ENCODE peak calls at places on chromosomes 2 and 18, in eight cellular contexts. L is suprapubic skin, E is astrocyte of the spinal cord, M is stomach, T is tibial artery, V is cardiac muscle cell, A is right lobe of liver, K is glutamatergic neuron. W is an unnamed sample.

GRCh38 chr2:172772637-172773036 is 37.0 kb downstream of the RAPGEF4 start:
- DNase-seq in A (no peak), T (no peak), K (no peak), E (peak), V (peak), L (no peak), M (peak), W (no peak)

GRCh38 chr2:1758112-1758630 is 13.9 kb upstream of the PXDN start:
- DNase-seq in M (no peak), L (peak), E (no peak), A (no peak), T (no peak), V (no peak), K (no peak), W (no peak)

GRCh38 chr2:9398881-9399805 is 24.2 kb downstream of the ITGB1BP1 start:
- DNase-seq in M (no peak), A (no peak), V (peak), T (peak), L (no peak), K (no peak), E (no peak), W (no peak)

GRCh38 chr2:101976887-101977286 is 14.9 kb upstream of the IL1R2 start:
- DNase-seq in E (no peak), V (no peak), A (no peak), M (no peak), T (no peak), K (no peak), L (no peak), W (no peak)

GRCh38 chr2:221969087-221969829 is 329.5 kb downstream of the PAX3 start:
- DNase-seq in T (no peak), M (peak), A (no peak), E (peak), L (no peak), K (no peak), V (peak), W (peak)

GRCh38 chr2:32805104-32806095 is 141.4 kb upstream of the LTBP1 start:
- DNase-seq in K (no peak), A (no peak), L (no peak), M (no peak), T (no peak), E (no peak), V (no peak), W (no peak)

GRCh38 chr2:64649626-64650025 is 4.1 kb downstream of the SERTAD2 start:
- DNase-seq in V (no peak), K (peak), E (no peak), T (no peak), M (peak), L (no peak), A (peak), W (no peak)

GRCh38 chr2:58039170-58039611 is 7.4 kb upstream of the VRK2 start:
- DNase-seq in E (peak), L (no peak), A (no peak), M (no peak), T (no peak), K (no peak), V (peak), W (no peak)

GRCh38 chr2:200752332-200752731 is 59.4 kb upstream of the BZW1 start:
- DNase-seq in A (no peak), E (no peak), V (no peak), M (no peak), L (no peak), T (no peak), K (no peak), W (no peak)

GRCh38 chr18:12589419-12589818 is 68.5 kb downstream of the SPIRE1 start:
- DNase-seq in T (no peak), K (no peak), A (no peak), E (no peak), V (no peak), L (no peak), M (no peak), W (no peak)

GRCh38 chr2:33441235-33441810 is 35.1 kb upstream of the RASGRP3 start:
- DNase-seq in V (peak), T (peak), E (peak), L (no peak), M (no peak), K (peak), A (no peak), W (peak)

GRCh38 chr2:112621792-112622527 is 23.8 kb upstream of the SLC20A1 start:
- DNase-seq in A (no peak), L (no peak), T (no peak), M (peak), K (no peak), E (peak), V (peak), W (no peak)

GRCh38 chr2:71417300-71418202 is 35.8 kb upstream of the DYSF start:
- DNase-seq in V (no peak), L (no peak), T (no peak), E (peak), K (no peak), M (no peak), A (no peak), W (no peak)

GRCh38 chr18:79272916-79273315 is 122.8 kb upstream of the NFATC1 start:
- DNase-seq in E (no peak), A (no peak), V (peak), K (no peak), T (no peak), L (no peak), M (no peak), W (no peak)

GRCh38 chr2:219615894-219616293 is 11.5 kb upstream of the SLC4A3 start:
- DNase-seq in K (no peak), A (no peak), M (no peak), E (no peak), V (no peak), T (no peak), L (no peak), W (no peak)

GRCh38 chr2:144449028-144449406 is 70.9 kb downstream of the ZEB2 start:
- DNase-seq in E (no peak), K (no peak), L (no peak), A (no peak), V (no peak), M (no peak), T (no peak), W (no peak)

GRCh38 chr2:144519934-144520717 is at the start of gene ZEB2:
- DNase-seq in V (peak), K (peak), M (no peak), L (no peak), E (peak), A (no peak), T (peak), W (peak)

GRCh38 chr2:42117923-42118758 is 51.0 kb upstream of the EML4 start:
- DNase-seq in K (no peak), L (no peak), A (no peak), T (no peak), E (peak), V (peak), M (no peak), W (no peak)

GRCh38 chr2:5121677-5122076 is 570.5 kb upstream of the SOX11 start:
- DNase-seq in E (no peak), V (no peak), A (no peak), K (peak), T (no peak), L (no peak), M (no peak), W (peak)

GRCh38 chr18:70148039-70148438 is 57.4 kb downstream of the RTTN start:
- DNase-seq in M (no peak), K (no peak), A (no peak), V (no peak), T (no peak), L (no peak), E (no peak), W (no peak)

GRCh38 chr2:150259746-150260145 is 227.7 kb downstream of the RND3 start:
- DNase-seq in L (no peak), T (no peak), A (no peak), M (no peak), V (no peak), K (no peak), E (peak), W (no peak)

GRCh38 chr2:171541202-171541884 is 19.1 kb downstream of the CYBRD1 start:
- DNase-seq in T (no peak), M (no peak), K (no peak), L (no peak), E (no peak), V (no peak), A (no peak), W (no peak)

GRCh38 chr2:145198555-145198954 is 678.6 kb upstream of the ZEB2 start:
- DNase-seq in A (no peak), M (no peak), V (no peak), L (no peak), K (no peak), E (no peak), T (no peak), W (no peak)

GRCh38 chr2:141341444-141341843 is 789.4 kb downstream of the LRP1B start:
- DNase-seq in A (no peak), T (no peak), V (peak), L (no peak), M (no peak), E (peak), K (no peak), W (no peak)

GRCh38 chr2:47558116-47559078 is 155.4 kb downstream of the MSH2 start:
- DNase-seq in A (no peak), L (no peak), E (no peak), K (no peak), V (peak), M (no peak), T (no peak), W (no peak)

GRCh38 chr2:72166281-72166680 is 18.6 kb upstream of the CYP26B1 start:
- DNase-seq in M (no peak), T (no peak), L (no peak), A (no peak), K (no peak), E (no peak), V (peak), W (no peak)

GRCh38 chr2:40243581-40243980 is 208.3 kb downstream of the SLC8A1 start:
- DNase-seq in T (no peak), A (no peak), M (no peak), E (peak), K (no peak), V (peak), L (no peak), W (no peak)

GRCh38 chr2:240601061-240601830 is 14.7 kb downstream of the CAPN10 start:
- DNase-seq in E (no peak), K (no peak), M (no peak), V (no peak), A (peak), L (peak), T (no peak), W (no peak)

GRCh38 chr2:53998834-53999233 is 28.0 kb upstream of the PSME4 start:
- DNase-seq in A (no peak), M (no peak), E (no peak), K (no peak), L (no peak), V (no peak), T (no peak), W (no peak)

GRCh38 chr18:80202264-80202998 is 44.9 kb downstream of the PARD6G start:
- DNase-seq in L (no peak), E (no peak), M (no peak), K (no peak), V (no peak), A (no peak), T (no peak), W (no peak)

GRCh38 chr18:37464287-37464686 is 101.3 kb downstream of the CELF4 start:
- DNase-seq in V (no peak), A (no peak), T (no peak), M (no peak), L (no peak), E (no peak), K (no peak), W (no peak)

GRCh38 chr2:159506764-159507406 is 109.5 kb downstream of the BAZ2B start:
- DNase-seq in A (no peak), K (no peak), T (no peak), L (no peak), E (peak), M (no peak), V (no peak), W (no peak)

GRCh38 chr2:213237251-213237650 is 47.0 kb upstream of the SPAG16 start:
- DNase-seq in K (no peak), M (no peak), L (no peak), E (no peak), A (no peak), V (no peak), T (no peak), W (no peak)

GRCh38 chr2:159613515-159614336 is 2.6 kb downstream of the BAZ2B start:
- DNase-seq in T (no peak), L (no peak), A (no peak), K (no peak), V (peak), M (no peak), E (peak), W (no peak)

GRCh38 chr2:215299337-215299859 is 12.5 kb upstream of the ATIC start:
- DNase-seq in V (peak), L (no peak), M (no peak), E (no peak), K (no peak), A (no peak), T (no peak), W (no peak)

GRCh38 chr2:119732451-119733164 is 27.1 kb upstream of the PTPN4 start:
- DNase-seq in E (no peak), V (no peak), T (no peak), M (no peak), L (no peak), K (no peak), A (no peak), W (no peak)

GRCh38 chr2:98583866-98584618 is 24.3 kb downstream of the COA5 start:
- DNase-seq in K (no peak), V (no peak), A (no peak), L (no peak), E (no peak), T (no peak), M (no peak), W (no peak)

GRCh38 chr18:3328522-3328921 is 66.6 kb downstream of the MYL12B start:
- DNase-seq in E (no peak), K (no peak), M (no peak), L (no peak), A (no peak), V (no peak), T (no peak), W (no peak)

GRCh38 chr2:17540813-17541513 is 467 bp downstream of the VSNL1 start:
- DNase-seq in M (no peak), T (no peak), K (no peak), E (no peak), L (no peak), V (no peak), A (no peak), W (no peak)

DNA sequence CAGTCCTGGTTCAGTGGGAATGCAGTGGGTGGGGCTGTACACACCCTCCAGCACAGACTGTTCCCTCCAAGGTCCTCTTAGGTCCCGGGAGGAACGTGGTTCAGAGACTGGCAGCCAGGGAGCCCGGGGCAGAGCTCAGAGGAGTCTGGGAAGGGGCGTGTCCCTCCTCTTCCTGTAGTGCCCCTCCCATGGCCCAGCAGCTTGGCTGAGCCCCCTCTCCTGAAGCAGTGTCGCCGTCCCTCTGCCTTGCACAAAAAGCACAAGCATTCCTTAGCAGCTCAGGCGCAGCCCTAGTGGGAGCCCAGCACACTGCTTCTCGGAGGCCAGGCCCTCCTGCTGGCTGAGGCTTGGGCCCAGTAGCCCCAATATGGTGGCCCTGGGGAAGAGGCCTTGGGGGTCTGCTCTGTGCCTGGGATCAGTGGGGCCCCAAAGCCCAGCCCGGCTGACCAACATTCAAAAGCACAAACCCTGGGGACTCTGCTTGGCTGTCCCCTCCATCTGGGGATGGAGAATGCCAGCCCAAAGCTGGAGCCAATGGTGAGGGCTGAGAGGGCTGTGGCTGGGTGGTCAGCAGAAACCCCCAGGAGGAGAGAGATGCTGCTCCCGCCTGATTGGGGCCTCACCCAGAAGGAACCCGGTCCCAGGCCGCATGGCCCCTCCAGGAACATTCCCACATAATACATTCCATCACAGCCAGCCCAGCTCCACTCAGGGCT is 17.5 kb upstream of the FAHD2A start:
- DNase-seq in V (no peak), L (peak), K (no peak), M (peak), T (peak), E (no peak), A (no peak), W (no peak)
- TF ChIP-seq CTCF in V (no peak), L (no peak), K (no peak), M (no peak), T (no peak), E (no peak), A (no peak), W (no peak)

DNA sequence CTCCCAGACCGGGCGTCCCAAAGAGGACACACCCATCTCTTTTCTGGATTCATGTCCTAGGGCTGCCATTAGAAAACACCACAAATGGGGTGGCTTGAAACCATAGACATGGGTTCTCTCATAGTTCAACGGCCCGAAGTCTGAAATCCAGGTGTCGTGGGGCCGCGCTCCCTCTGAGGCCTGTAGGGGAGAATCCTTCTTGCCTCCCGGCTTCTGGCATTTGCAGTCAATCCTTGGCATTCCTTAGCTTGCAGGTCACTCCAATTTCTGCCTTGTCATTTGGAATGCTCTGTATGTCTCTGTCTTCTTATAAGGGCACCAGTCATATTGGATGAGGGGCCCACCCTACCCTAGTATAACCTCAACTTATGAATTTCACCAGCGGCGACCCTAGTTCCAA is 65.1 kb downstream of the CYB5A start:
- DNase-seq in T (no peak), M (no peak), E (no peak), A (no peak), L (no peak), V (no peak), K (no peak), W (no peak)
- TF ChIP-seq CTCF in T (no peak), M (no peak), E (no peak), A (no peak), L (no peak), V (no peak), K (no peak), W (no peak)

DNA sequence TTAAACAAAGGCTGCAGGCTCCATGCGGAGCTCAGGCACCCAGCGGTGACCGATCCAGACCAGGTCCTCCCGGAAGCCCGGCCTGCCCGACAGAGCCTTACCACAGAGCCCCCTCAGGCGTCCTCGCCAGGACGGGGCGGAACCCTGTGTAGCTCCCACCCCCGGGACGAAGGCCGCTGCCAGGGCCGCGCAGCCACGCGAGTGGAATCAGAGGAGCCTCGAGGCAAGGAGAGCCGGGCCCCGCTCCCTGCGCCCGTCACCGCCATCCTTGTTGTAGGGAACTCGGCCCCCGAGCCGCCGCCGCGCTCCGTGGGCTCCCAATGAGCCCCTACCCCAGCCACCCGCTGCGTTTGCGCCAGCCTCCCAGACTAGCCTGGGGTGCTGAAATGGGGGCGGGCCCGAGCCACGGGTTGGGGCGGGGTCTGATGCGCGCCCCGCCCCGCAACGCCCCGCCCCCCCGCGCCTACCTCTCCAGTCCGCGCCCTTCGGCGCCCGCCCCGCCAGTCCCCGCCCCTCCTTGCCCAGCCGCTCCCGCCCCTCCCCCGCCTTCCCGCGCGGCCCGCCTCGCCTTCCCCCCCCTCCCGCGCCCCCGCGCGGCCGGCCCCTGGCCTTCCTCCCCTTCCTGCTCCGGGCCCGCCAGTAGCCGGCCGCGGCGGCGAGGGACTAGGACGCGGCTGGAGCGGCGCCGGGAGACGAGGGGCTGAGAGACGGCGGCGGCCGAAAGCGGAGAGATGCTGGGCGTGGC is at the start of gene LIMS1:
- DNase-seq in V (peak), T (peak), A (peak), M (peak), K (peak), L (peak), E (peak), W (peak)
- TF ChIP-seq CTCF in V (no peak), T (no peak), A (no peak), M (no peak), K (no peak), L (no peak), E (no peak), W (no peak)

GRCh38 chr18:55775972-55776371 is 188.0 kb upstream of the TCF4 start:
- DNase-seq in A (no peak), L (no peak), E (no peak), K (no peak), T (no peak), V (no peak), M (no peak), W (no peak)
- TF ChIP-seq CTCF in A (no peak), L (no peak), E (peak), K (no peak), T (no peak), V (no peak), M (no peak), W (no peak)

GRCh38 chr2:74886811-74887210 is 52.9 kb downstream of the HK2 start:
- DNase-seq in M (no peak), T (no peak), K (no peak), E (no peak), V (no peak), L (no peak), A (no peak), W (no peak)
- TF ChIP-seq CTCF in M (no peak), T (no peak), K (no peak), E (peak), V (peak), L (no peak), A (no peak), W (no peak)